ENCODE peak calls at places on chromosomes 3 and 15, in ten cellular contexts. One of them, this sample, is unnamed. For H3K4me1, the result is how much of the 10 kb centered on the place peaks cover.

GRCh38 chr3:54698059-54698458 is 229.8 kb downstream of the LRTM1 start:
- DNase-seq in CD4-positive, CD25-positive, alpha-beta regulatory T cell: no peak
- DNase-seq in mucosa of descending colon: no peak
- DNase-seq in A549: no peak
- DNase-seq in left lung: no peak
- DNase-seq in sigmoid colon: no peak
- DNase-seq in breast epithelium: no peak
- DNase-seq in right cardiac atrium: no peak
- DNase-seq in cardiac muscle cell: no peak
- DNase-seq in CD8-positive, alpha-beta T cell: no peak
- DNase-seq in this sample: no peak

GRCh38 chr3:157136647-157137387 is 23.1 kb downstream of the CCNL1 start:
- DNase-seq in right cardiac atrium: no peak
- DNase-seq in left lung: no peak
- DNase-seq in CD4-positive, CD25-positive, alpha-beta regulatory T cell: no peak
- DNase-seq in CD8-positive, alpha-beta T cell: no peak
- DNase-seq in mucosa of descending colon: peak
- DNase-seq in sigmoid colon: no peak
- DNase-seq in A549: no peak
- DNase-seq in cardiac muscle cell: no peak
- DNase-seq in breast epithelium: peak
- DNase-seq in this sample: peak

GRCh38 chr3:12138044-12138443 is 20.7 kb downstream of the TIMP4 start:
- DNase-seq in CD8-positive, alpha-beta T cell: no peak
- DNase-seq in left lung: no peak
- DNase-seq in A549: peak
- DNase-seq in right cardiac atrium: peak
- DNase-seq in CD4-positive, CD25-positive, alpha-beta regulatory T cell: no peak
- DNase-seq in sigmoid colon: no peak
- DNase-seq in breast epithelium: no peak
- DNase-seq in mucosa of descending colon: no peak
- DNase-seq in cardiac muscle cell: no peak
- DNase-seq in this sample: peak

GRCh38 chr15:101310508-101310907 is 15.5 kb upstream of the SNRPA1 start:
- DNase-seq in sigmoid colon: no peak
- DNase-seq in mucosa of descending colon: no peak
- DNase-seq in right cardiac atrium: no peak
- DNase-seq in left lung: no peak
- DNase-seq in A549: no peak
- DNase-seq in cardiac muscle cell: no peak
- DNase-seq in CD4-positive, CD25-positive, alpha-beta regulatory T cell: no peak
- DNase-seq in breast epithelium: no peak
- DNase-seq in CD8-positive, alpha-beta T cell: no peak
- DNase-seq in this sample: no peak

GRCh38 chr3:196501316-196502064 is 2.1 kb downstream of the RNF168 start:
- DNase-seq in cardiac muscle cell: peak
- DNase-seq in left lung: no peak
- DNase-seq in A549: no peak
- DNase-seq in breast epithelium: no peak
- DNase-seq in mucosa of descending colon: no peak
- DNase-seq in CD4-positive, CD25-positive, alpha-beta regulatory T cell: no peak
- DNase-seq in right cardiac atrium: no peak
- DNase-seq in sigmoid colon: no peak
- DNase-seq in CD8-positive, alpha-beta T cell: no peak
- DNase-seq in this sample: peak

GRCh38 chr3:46707601-46708011 is 6.4 kb downstream of the TMIE start:
- DNase-seq in cardiac muscle cell: no peak
- DNase-seq in CD4-positive, CD25-positive, alpha-beta regulatory T cell: no peak
- DNase-seq in right cardiac atrium: no peak
- DNase-seq in A549: no peak
- DNase-seq in mucosa of descending colon: no peak
- DNase-seq in left lung: peak
- DNase-seq in breast epithelium: no peak
- DNase-seq in CD8-positive, alpha-beta T cell: no peak
- DNase-seq in sigmoid colon: peak
- DNase-seq in this sample: no peak

GRCh38 chr3:180531303-180532278 is 70.4 kb upstream of the TTC14 start:
- DNase-seq in A549: no peak
- DNase-seq in sigmoid colon: no peak
- DNase-seq in CD4-positive, CD25-positive, alpha-beta regulatory T cell: no peak
- DNase-seq in CD8-positive, alpha-beta T cell: no peak
- DNase-seq in left lung: peak
- DNase-seq in cardiac muscle cell: no peak
- DNase-seq in mucosa of descending colon: no peak
- DNase-seq in breast epithelium: no peak
- DNase-seq in right cardiac atrium: no peak
- DNase-seq in this sample: no peak

GRCh38 chr15:28018291-28019044 is 80.6 kb downstream of the OCA2 start:
- DNase-seq in sigmoid colon: no peak
- DNase-seq in left lung: no peak
- DNase-seq in A549: no peak
- DNase-seq in cardiac muscle cell: no peak
- DNase-seq in mucosa of descending colon: no peak
- DNase-seq in breast epithelium: no peak
- DNase-seq in CD8-positive, alpha-beta T cell: no peak
- DNase-seq in right cardiac atrium: no peak
- DNase-seq in CD4-positive, CD25-positive, alpha-beta regulatory T cell: no peak
- DNase-seq in this sample: no peak

DNA sequence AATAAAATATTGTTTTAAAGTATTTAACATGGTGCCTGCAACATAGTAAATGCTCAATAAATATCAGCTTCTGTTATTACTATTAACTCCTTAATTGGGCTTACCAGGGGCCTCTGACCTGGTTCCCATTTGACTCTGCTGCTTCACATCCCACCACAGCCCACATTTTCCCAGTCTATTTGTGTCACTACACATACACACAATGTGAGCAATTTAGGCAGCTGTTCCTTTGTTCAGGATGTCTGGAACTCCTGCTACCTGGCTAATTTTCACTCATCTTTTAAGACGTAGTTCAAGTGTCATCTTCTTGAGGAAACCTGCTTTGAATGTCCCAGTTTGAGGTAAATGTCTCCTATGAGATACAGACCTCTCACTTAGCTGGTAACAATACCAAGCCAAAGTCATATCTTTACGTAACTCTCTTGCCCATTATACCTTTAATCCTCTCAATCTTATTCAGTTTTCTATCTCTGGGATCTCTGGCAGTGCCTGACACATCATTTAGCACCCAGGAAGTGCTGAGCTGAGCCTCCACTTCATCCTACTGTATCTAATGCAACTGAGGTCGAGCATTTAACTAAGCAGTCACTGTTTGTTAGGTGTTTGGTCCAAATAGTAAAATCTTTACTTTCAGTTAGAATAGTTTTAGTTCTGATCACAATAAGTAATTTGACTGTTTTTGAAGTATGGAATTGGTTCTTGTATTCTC is 4.5 kb downstream of the TGFBR2 start:
- DNase-seq in right cardiac atrium: no peak
- DNase-seq in breast epithelium: no peak
- DNase-seq in left lung: no peak
- DNase-seq in mucosa of descending colon: no peak
- DNase-seq in CD8-positive, alpha-beta T cell: no peak
- DNase-seq in sigmoid colon: no peak
- DNase-seq in CD4-positive, CD25-positive, alpha-beta regulatory T cell: no peak
- DNase-seq in A549: no peak
- DNase-seq in cardiac muscle cell: no peak
- DNase-seq in this sample: no peak
- H3K4me1 ChIP-seq in right cardiac atrium: under half
- H3K4me1 ChIP-seq in breast epithelium: under half
- H3K4me1 ChIP-seq in left lung: half or more
- H3K4me1 ChIP-seq in mucosa of descending colon: under half
- H3K4me1 ChIP-seq in CD8-positive, alpha-beta T cell: under half
- H3K4me1 ChIP-seq in sigmoid colon: under half
- H3K4me1 ChIP-seq in CD4-positive, CD25-positive, alpha-beta regulatory T cell: half or more
- H3K4me1 ChIP-seq in A549: half or more
- H3K4me1 ChIP-seq in cardiac muscle cell: under half
- H3K4me1 ChIP-seq in this sample: half or more

DNA sequence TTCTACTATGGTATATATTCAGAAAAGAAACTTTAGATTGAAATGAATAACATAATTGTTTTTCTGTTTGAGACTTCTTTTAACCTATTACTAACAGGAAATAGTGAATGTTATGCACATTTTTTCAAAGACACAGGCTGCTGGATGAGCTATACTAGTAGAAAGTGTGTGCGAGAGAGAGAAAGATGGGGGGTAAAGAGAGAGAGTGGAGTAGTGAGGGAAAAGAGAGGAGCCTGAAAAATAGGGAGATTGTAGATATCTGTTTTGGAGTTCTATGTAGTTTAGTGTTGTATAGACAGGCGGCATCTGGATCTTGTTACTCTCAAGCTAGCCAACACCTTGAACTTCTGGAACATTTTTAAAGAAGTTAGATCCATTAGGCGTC is 2.4 kb downstream of the RBMS3 start:
- DNase-seq in CD8-positive, alpha-beta T cell: no peak
- DNase-seq in cardiac muscle cell: peak
- DNase-seq in left lung: no peak
- DNase-seq in A549: no peak
- DNase-seq in breast epithelium: no peak
- DNase-seq in sigmoid colon: no peak
- DNase-seq in mucosa of descending colon: no peak
- DNase-seq in CD4-positive, CD25-positive, alpha-beta regulatory T cell: no peak
- DNase-seq in right cardiac atrium: no peak
- DNase-seq in this sample: peak
- H3K4me3 ChIP-seq in CD8-positive, alpha-beta T cell: no peak
- H3K4me3 ChIP-seq in cardiac muscle cell: peak
- H3K4me3 ChIP-seq in left lung: peak
- H3K4me3 ChIP-seq in A549: peak
- H3K4me3 ChIP-seq in breast epithelium: peak
- H3K4me3 ChIP-seq in sigmoid colon: peak
- H3K4me3 ChIP-seq in mucosa of descending colon: no peak
- H3K4me3 ChIP-seq in CD4-positive, CD25-positive, alpha-beta regulatory T cell: peak
- H3K4me3 ChIP-seq in right cardiac atrium: peak
- H3K4me3 ChIP-seq in this sample: peak

GRCh38 chr15:39580117-39580629 is 706 bp upstream of the THBS1 start:
- DNase-seq in cardiac muscle cell: peak
- DNase-seq in sigmoid colon: peak
- DNase-seq in CD4-positive, CD25-positive, alpha-beta regulatory T cell: peak
- DNase-seq in breast epithelium: peak
- DNase-seq in left lung: peak
- DNase-seq in mucosa of descending colon: peak
- DNase-seq in right cardiac atrium: peak
- DNase-seq in A549: peak
- DNase-seq in CD8-positive, alpha-beta T cell: peak
- DNase-seq in this sample: peak

GRCh38 chr15:39581501-39582285 is 814 bp downstream of the THBS1 start:
- DNase-seq in CD8-positive, alpha-beta T cell: no peak
- DNase-seq in sigmoid colon: peak
- DNase-seq in mucosa of descending colon: peak
- DNase-seq in CD4-positive, CD25-positive, alpha-beta regulatory T cell: no peak
- DNase-seq in breast epithelium: peak
- DNase-seq in left lung: peak
- DNase-seq in cardiac muscle cell: peak
- DNase-seq in right cardiac atrium: peak
- DNase-seq in A549: peak
- DNase-seq in this sample: peak

GRCh38 chr15:39580630-39581500 is at the start of gene THBS1:
- DNase-seq in right cardiac atrium: peak
- DNase-seq in left lung: peak
- DNase-seq in mucosa of descending colon: peak
- DNase-seq in CD8-positive, alpha-beta T cell: no peak
- DNase-seq in CD4-positive, CD25-positive, alpha-beta regulatory T cell: no peak
- DNase-seq in A549: peak
- DNase-seq in cardiac muscle cell: peak
- DNase-seq in breast epithelium: peak
- DNase-seq in sigmoid colon: peak
- DNase-seq in this sample: peak

GRCh38 chr15:39578851-39579486 is 1.9 kb upstream of the THBS1 start:
- DNase-seq in mucosa of descending colon: no peak
- DNase-seq in right cardiac atrium: no peak
- DNase-seq in breast epithelium: no peak
- DNase-seq in A549: no peak
- DNase-seq in sigmoid colon: peak
- DNase-seq in cardiac muscle cell: peak
- DNase-seq in left lung: no peak
- DNase-seq in CD4-positive, CD25-positive, alpha-beta regulatory T cell: no peak
- DNase-seq in CD8-positive, alpha-beta T cell: no peak
- DNase-seq in this sample: peak

DNA sequence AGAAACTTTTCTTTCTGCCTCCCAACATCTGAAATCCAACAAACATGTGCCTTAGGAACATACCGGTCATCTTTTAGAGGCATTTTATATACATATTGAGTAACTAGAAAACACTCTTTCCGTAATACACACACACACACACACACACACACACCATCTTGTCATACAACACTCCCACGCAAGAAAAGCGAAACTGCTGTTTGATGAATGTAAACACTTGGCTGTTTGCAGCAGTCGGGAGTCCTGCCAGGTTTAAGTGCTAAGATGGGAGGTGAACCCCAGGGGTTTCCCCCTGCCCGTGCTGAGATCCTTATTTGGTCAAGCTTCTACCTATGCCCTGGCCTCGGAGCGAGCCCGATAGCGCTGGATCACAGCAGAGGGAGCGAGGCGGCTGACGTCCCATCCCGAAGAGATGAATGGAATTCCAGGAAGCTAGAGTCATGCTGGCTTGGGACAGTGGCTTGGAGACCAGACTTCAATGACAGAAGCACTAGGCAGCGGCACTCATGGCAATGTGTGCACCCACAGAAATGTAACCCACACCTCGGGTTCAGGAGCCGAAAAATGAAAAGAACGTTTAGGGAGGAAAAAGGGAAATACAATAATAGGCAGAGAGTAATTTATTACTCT is 1.3 kb upstream of the THBS1 start:
- DNase-seq in cardiac muscle cell: peak
- DNase-seq in A549: peak
- DNase-seq in mucosa of descending colon: peak
- DNase-seq in CD8-positive, alpha-beta T cell: no peak
- DNase-seq in sigmoid colon: peak
- DNase-seq in breast epithelium: peak
- DNase-seq in CD4-positive, CD25-positive, alpha-beta regulatory T cell: no peak
- DNase-seq in left lung: peak
- DNase-seq in right cardiac atrium: peak
- DNase-seq in this sample: peak
- H3K4me1 ChIP-seq in cardiac muscle cell: under half
- H3K4me1 ChIP-seq in A549: under half
- H3K4me1 ChIP-seq in mucosa of descending colon: under half
- H3K4me1 ChIP-seq in CD8-positive, alpha-beta T cell: under half
- H3K4me1 ChIP-seq in sigmoid colon: under half
- H3K4me1 ChIP-seq in breast epithelium: under half
- H3K4me1 ChIP-seq in CD4-positive, CD25-positive, alpha-beta regulatory T cell: under half
- H3K4me1 ChIP-seq in left lung: under half
- H3K4me1 ChIP-seq in right cardiac atrium: under half
- H3K4me1 ChIP-seq in this sample: under half

GRCh38 chr3:29711255-29711771 is 430.4 kb downstream of the RBMS3 start:
- DNase-seq in CD4-positive, CD25-positive, alpha-beta regulatory T cell: no peak
- DNase-seq in sigmoid colon: no peak
- DNase-seq in A549: no peak
- DNase-seq in mucosa of descending colon: no peak
- DNase-seq in cardiac muscle cell: no peak
- DNase-seq in CD8-positive, alpha-beta T cell: no peak
- DNase-seq in right cardiac atrium: peak
- DNase-seq in breast epithelium: no peak
- DNase-seq in left lung: no peak
- DNase-seq in this sample: no peak

GRCh38 chr3:29708884-29709283 is 428.0 kb downstream of the RBMS3 start:
- DNase-seq in CD4-positive, CD25-positive, alpha-beta regulatory T cell: no peak
- DNase-seq in cardiac muscle cell: no peak
- DNase-seq in breast epithelium: no peak
- DNase-seq in mucosa of descending colon: no peak
- DNase-seq in left lung: no peak
- DNase-seq in right cardiac atrium: peak
- DNase-seq in CD8-positive, alpha-beta T cell: no peak
- DNase-seq in sigmoid colon: no peak
- DNase-seq in A549: no peak
- DNase-seq in this sample: no peak

GRCh38 chr3:29701326-29701983 is 420.6 kb downstream of the RBMS3 start:
- DNase-seq in A549: no peak
- DNase-seq in CD4-positive, CD25-positive, alpha-beta regulatory T cell: no peak
- DNase-seq in CD8-positive, alpha-beta T cell: no peak
- DNase-seq in left lung: peak
- DNase-seq in cardiac muscle cell: no peak
- DNase-seq in sigmoid colon: no peak
- DNase-seq in breast epithelium: no peak
- DNase-seq in mucosa of descending colon: peak
- DNase-seq in right cardiac atrium: no peak
- DNase-seq in this sample: no peak

GRCh38 chr3:29705906-29706507 is 425.1 kb downstream of the RBMS3 start:
- DNase-seq in left lung: no peak
- DNase-seq in cardiac muscle cell: no peak
- DNase-seq in right cardiac atrium: no peak
- DNase-seq in mucosa of descending colon: no peak
- DNase-seq in CD8-positive, alpha-beta T cell: no peak
- DNase-seq in breast epithelium: no peak
- DNase-seq in A549: no peak
- DNase-seq in CD4-positive, CD25-positive, alpha-beta regulatory T cell: no peak
- DNase-seq in sigmoid colon: no peak
- DNase-seq in this sample: no peak
- H3K4me3 ChIP-seq in left lung: no peak
- H3K4me3 ChIP-seq in cardiac muscle cell: no peak
- H3K4me3 ChIP-seq in right cardiac atrium: no peak
- H3K4me3 ChIP-seq in mucosa of descending colon: no peak
- H3K4me3 ChIP-seq in CD8-positive, alpha-beta T cell: no peak
- H3K4me3 ChIP-seq in breast epithelium: no peak
- H3K4me3 ChIP-seq in A549: no peak
- H3K4me3 ChIP-seq in CD4-positive, CD25-positive, alpha-beta regulatory T cell: no peak
- H3K4me3 ChIP-seq in sigmoid colon: no peak
- H3K4me3 ChIP-seq in this sample: no peak